ENCODE peak calls at places on chromosomes 2 and 18, in five cellular contexts. E, P, S, O and D are unnamed samples.

GRCh38 chr18:59015531-59016152 is 124.0 kb upstream of the SEC11C start:
- DNase-seq in E (no peak), P (no peak), S (no peak), O (no peak), D (no peak)

GRCh38 chr2:175726213-175726612 is 275.9 kb downstream of the LNPK start:
- DNase-seq in E (no peak), P (no peak), S (no peak), O (no peak), D (no peak)

GRCh38 chr18:25604909-25605247 is 252.9 kb upstream of the ZNF521 start:
- DNase-seq in E (no peak), P (no peak), S (no peak), O (no peak), D (no peak)

GRCh38 chr2:974054-974453 is 23.4 kb downstream of the SNTG2 start:
- DNase-seq in E (no peak), P (no peak), S (no peak), O (no peak), D (no peak)

GRCh38 chr2:238912228-238912915 is 64.5 kb downstream of the TWIST2 start:
- DNase-seq in E (no peak), P (no peak), S (no peak), O (no peak), D (no peak)

GRCh38 chr2:33804155-33804554 is 205.1 kb upstream of the FAM98A start:
- DNase-seq in E (no peak), P (no peak), S (no peak), O (no peak), D (no peak)

GRCh38 chr18:61972389-61973264 is 79.8 kb upstream of the RNF152 start:
- DNase-seq in E (no peak), P (no peak), S (no peak), O (no peak), D (no peak)

GRCh38 chr2:179543361-179543901 is 278.8 kb upstream of the SESTD1 start:
- DNase-seq in E (no peak), P (no peak), S (no peak), O (no peak), D (no peak)

GRCh38 chr2:135144343-135144742 is 92.3 kb downstream of the RAB3GAP1 start:
- DNase-seq in E (no peak), P (no peak), S (no peak), O (no peak), D (no peak)

GRCh38 chr2:24830351-24830750 is 37.1 kb downstream of the CENPO start:
- DNase-seq in E (peak), P (peak), S (no peak), O (no peak), D (no peak)

GRCh38 chr18:22685788-22686187 is 247.3 kb upstream of the RBBP8 start:
- DNase-seq in E (no peak), P (no peak), S (no peak), O (no peak), D (no peak)

GRCh38 chr2:71678874-71679273 is 225.5 kb downstream of the DYSF start:
- DNase-seq in E (no peak), P (no peak), S (no peak), O (no peak), D (no peak)

GRCh38 chr2:129757915-129758421 is 221.5 kb upstream of the RAB6C start:
- DNase-seq in E (no peak), P (no peak), S (no peak), O (no peak), D (peak)

GRCh38 chr2:145789636-145790035 is 1269.7 kb upstream of the ZEB2 start:
- DNase-seq in E (no peak), P (no peak), S (no peak), O (no peak), D (no peak)

GRCh38 chr2:97712693-97713295 is 582 bp upstream of the ZAP70 start:
- DNase-seq in E (no peak), P (no peak), S (no peak), O (no peak), D (no peak)

GRCh38 chr2:97785818-97786217 is 72.4 kb downstream of the ZAP70 start:
- DNase-seq in E (no peak), P (no peak), S (no peak), O (no peak), D (no peak)

GRCh38 chr2:11667194-11667593 is 2.8 kb downstream of the NTSR2 start:
- DNase-seq in E (no peak), P (no peak), S (no peak), O (no peak), D (no peak)
- TF ChIP-seq POLR2A in E (no peak), P (no peak), S (no peak), O (no peak), D (no peak)

GRCh38 chr2:11155326-11156059 is at the start of gene SLC66A3:
- DNase-seq in E (peak), P (no peak), S (peak), O (no peak), D (no peak)
- TF ChIP-seq POLR2A in E (peak), P (peak), S (peak), O (no peak), D (no peak)

GRCh38 chr18:50287441-50288347 is at the start of gene CXXC1:
- DNase-seq in E (peak), P (peak), S (peak), O (peak), D (no peak)
- TF ChIP-seq POLR2A in E (no peak), P (peak), S (no peak), O (no peak), D (peak)

DNA sequence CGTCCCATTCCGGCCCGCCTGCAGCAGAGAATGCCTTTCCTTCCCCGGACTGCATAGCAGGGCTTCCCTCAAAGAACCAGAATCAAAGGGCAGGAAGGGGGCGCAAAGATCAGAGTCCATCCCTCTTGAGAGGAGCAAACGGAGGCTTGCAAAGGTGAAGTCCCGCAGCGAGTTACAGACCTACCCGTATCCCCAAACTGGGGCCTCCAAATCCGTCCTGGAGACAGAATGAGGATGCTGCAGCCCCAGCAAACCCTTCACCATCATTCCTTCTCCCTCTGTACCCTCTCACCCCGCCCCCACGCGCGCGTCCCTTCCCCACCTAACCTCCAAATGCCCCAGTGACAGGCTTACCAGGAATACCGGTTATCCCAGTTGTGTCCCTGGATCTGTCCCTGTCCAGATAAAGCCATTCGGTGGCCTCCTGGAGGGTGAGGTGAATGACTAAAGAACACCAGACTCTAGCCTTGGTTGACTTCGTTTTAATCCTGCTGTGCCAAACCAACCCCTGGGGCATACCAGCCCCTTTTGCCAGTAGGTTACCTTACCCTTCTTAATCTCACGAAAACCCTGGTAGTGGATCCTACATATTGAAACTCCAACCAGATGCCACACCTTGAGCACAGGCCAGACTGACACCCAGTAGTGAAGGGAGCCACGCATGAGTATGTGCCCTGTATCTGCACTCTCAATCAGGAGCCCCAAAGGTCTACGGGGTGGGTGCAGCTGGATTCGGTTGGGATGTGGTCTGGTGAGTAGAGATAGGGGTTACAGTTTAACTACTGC is 961 bp upstream of the SLC40A1 start:
- DNase-seq in E (no peak), P (peak), S (peak), O (peak), D (no peak)
- TF ChIP-seq POLR2A in E (no peak), P (no peak), S (no peak), O (no peak), D (no peak)